ENCODE peak calls at places on chromosome 19, in five cellular contexts. R is spleen, E is endothelial cell, V is neural crest cell, H is H9. D is an unnamed sample.

GRCh38 chr19:52991484-52991883 is 22.2 kb upstream of the ERVV-1 start:
- DNase-seq in R (no peak), E (no peak), V (no peak), H (no peak), D (no peak)

GRCh38 chr19:8592231-8593009 is 15.2 kb upstream of the MYO1F start:
- DNase-seq in R (peak), E (peak), V (peak), H (peak), D (peak)

GRCh38 chr19:33486407-33486806 is 35.2 kb downstream of the PEPD start:
- DNase-seq in R (peak), E (no peak), V (no peak), H (no peak), D (no peak)

GRCh38 chr19:12788682-12789097 is 2.6 kb upstream of the JUNB start:
- DNase-seq in R (peak), E (no peak), V (no peak), H (peak), D (no peak)

GRCh38 chr19:11420894-11421606 is 1.9 kb upstream of the RGL3 start:
- DNase-seq in R (no peak), E (no peak), V (no peak), H (peak), D (no peak)

GRCh38 chr19:3478409-3479176 is 1.7 kb downstream of the SMIM24 start:
- DNase-seq in R (no peak), E (no peak), V (no peak), H (peak), D (no peak)

GRCh38 chr19:1451916-1452801 is 2.2 kb downstream of the APC2 start:
- DNase-seq in R (no peak), E (no peak), V (peak), H (peak), D (no peak)

GRCh38 chr19:35479278-35479677 is 11.0 kb downstream of the KRTDAP start:
- DNase-seq in R (peak), E (no peak), V (no peak), H (no peak), D (no peak)

GRCh38 chr19:412356-413355 is 3.7 kb upstream of the C2CD4C start:
- DNase-seq in R (peak), E (no peak), V (no peak), H (peak), D (peak)

GRCh38 chr19:16509141-16510061 is 13.2 kb downstream of the C19orf44 start:
- DNase-seq in R (no peak), E (no peak), V (no peak), H (no peak), D (no peak)

GRCh38 chr19:39194832-39195542 is 1.8 kb upstream of the NCCRP1 start:
- DNase-seq in R (no peak), E (no peak), V (no peak), H (no peak), D (no peak)

GRCh38 chr19:43132696-43133095 is 50.2 kb upstream of the PSG2 start:
- DNase-seq in R (no peak), E (no peak), V (no peak), H (no peak), D (no peak)

GRCh38 chr19:37511821-37512220 is 5.1 kb downstream of the ZNF793 start:
- DNase-seq in R (no peak), E (no peak), V (no peak), H (no peak), D (no peak)

GRCh38 chr19:53903055-53903680 is 5.9 kb upstream of the CACNG7 start:
- DNase-seq in R (no peak), E (no peak), V (no peak), H (peak), D (no peak)

GRCh38 chr19:7159105-7159933 is 89.8 kb downstream of the ZNF557 start:
- DNase-seq in R (no peak), E (no peak), V (no peak), H (no peak), D (no peak)

GRCh38 chr19:57934820-57935665 is at the start of gene ZNF418:
- DNase-seq in R (peak), E (peak), V (peak), H (peak), D (no peak)

GRCh38 chr19:39212377-39212742 is 8.3 kb upstream of the SYCN start:
- DNase-seq in R (peak), E (peak), V (peak), H (peak), D (no peak)

GRCh38 chr19:13861392-13861713 is 15.6 kb upstream of the NANOS3 start:
- DNase-seq in R (no peak), E (no peak), V (no peak), H (no peak), D (no peak)

GRCh38 chr19:13860679-13861391 is 16.1 kb upstream of the NANOS3 start:
- DNase-seq in R (peak), E (no peak), V (no peak), H (no peak), D (no peak)

GRCh38 chr19:13861714-13862531 is 15.0 kb upstream of the NANOS3 start:
- DNase-seq in R (peak), E (peak), V (peak), H (peak), D (peak)

GRCh38 chr19:13856530-13856929 is 20.4 kb upstream of the NANOS3 start:
- DNase-seq in R (no peak), E (no peak), V (no peak), H (no peak), D (no peak)

GRCh38 chr19:13859361-13859880 is 17.5 kb upstream of the NANOS3 start:
- DNase-seq in R (no peak), E (no peak), V (no peak), H (no peak), D (no peak)
- TF ChIP-seq CTCF in R (no peak), E (no peak), V (no peak), H (no peak), D (no peak)

GRCh38 chr19:46350029-46350757 is 3.3 kb downstream of the PPP5C start:
- DNase-seq in R (no peak), E (no peak), V (no peak), H (no peak), D (no peak)

GRCh38 chr19:46350758-46351159 is 3.9 kb downstream of the PPP5C start:
- DNase-seq in R (peak), E (no peak), V (no peak), H (no peak), D (no peak)

GRCh38 chr19:46347572-46347883 is 641 bp downstream of the PPP5C start:
- DNase-seq in R (no peak), E (no peak), V (no peak), H (no peak), D (no peak)

GRCh38 chr19:46347985-46348384 is 1.1 kb downstream of the PPP5C start:
- DNase-seq in R (no peak), E (no peak), V (no peak), H (no peak), D (no peak)

GRCh38 chr19:46349311-46349993 is 2.6 kb downstream of the PPP5C start:
- DNase-seq in R (no peak), E (no peak), V (no peak), H (no peak), D (no peak)
- TF ChIP-seq CTCF in R (no peak), E (no peak), V (no peak), H (no peak), D (no peak)

GRCh38 chr19:10228393-10228792 is 2.7 kb downstream of the S1PR2 start:
- DNase-seq in R (no peak), E (no peak), V (no peak), H (no peak), D (no peak)

GRCh38 chr19:10226021-10226375 is 5.1 kb downstream of the S1PR2 start:
- DNase-seq in R (no peak), E (no peak), V (no peak), H (no peak), D (no peak)

GRCh38 chr19:10226376-10227214 is 4.5 kb downstream of the S1PR2 start:
- DNase-seq in R (no peak), E (no peak), V (peak), H (no peak), D (peak)

GRCh38 chr19:10228925-10229324 is 2.2 kb downstream of the S1PR2 start:
- DNase-seq in R (no peak), E (peak), V (no peak), H (peak), D (no peak)

GRCh38 chr19:10227215-10227971 is 3.7 kb downstream of the S1PR2 start:
- DNase-seq in R (no peak), E (no peak), V (peak), H (peak), D (no peak)
- TF ChIP-seq CTCF in R (no peak), E (no peak), V (no peak), H (peak), D (peak)

DNA sequence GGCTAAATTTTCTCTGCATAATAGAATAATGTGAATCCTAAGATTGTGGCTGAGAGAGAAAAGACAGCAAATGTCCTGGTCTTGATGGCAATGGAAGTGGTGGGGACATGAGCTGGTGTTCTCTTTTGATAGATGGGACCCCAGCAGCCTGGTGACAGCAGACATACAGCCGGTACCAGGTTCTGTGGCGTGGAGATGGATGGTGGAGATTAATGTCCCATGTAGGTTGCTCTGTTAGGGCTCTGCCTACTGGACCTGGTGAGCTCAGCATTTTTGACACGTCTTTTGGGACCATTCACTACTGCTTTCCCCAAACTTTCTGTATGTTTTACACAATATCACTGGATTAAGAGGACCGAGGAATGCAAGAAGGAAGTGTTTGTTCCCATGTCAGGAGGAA is 8.2 kb upstream of the SIGLEC14 start:
- DNase-seq in R (no peak), E (no peak), V (no peak), H (no peak), D (no peak)
- TF ChIP-seq CTCF in R (no peak), E (no peak), V (no peak), H (peak), D (no peak)

GRCh38 chr19:50981587-50982146 is 2.0 kb downstream of the KLK7 start:
- DNase-seq in R (no peak), E (no peak), V (no peak), H (no peak), D (no peak)

GRCh38 chr19:50978772-50979390 is 4.8 kb downstream of the KLK7 start:
- DNase-seq in R (no peak), E (no peak), V (no peak), H (no peak), D (no peak)

GRCh38 chr19:50982186-50982585 is 1.5 kb downstream of the KLK7 start:
- DNase-seq in R (no peak), E (no peak), V (no peak), H (no peak), D (no peak)

GRCh38 chr19:50979758-50980157 is 4.0 kb downstream of the KLK7 start:
- DNase-seq in R (no peak), E (no peak), V (no peak), H (no peak), D (no peak)

DNA sequence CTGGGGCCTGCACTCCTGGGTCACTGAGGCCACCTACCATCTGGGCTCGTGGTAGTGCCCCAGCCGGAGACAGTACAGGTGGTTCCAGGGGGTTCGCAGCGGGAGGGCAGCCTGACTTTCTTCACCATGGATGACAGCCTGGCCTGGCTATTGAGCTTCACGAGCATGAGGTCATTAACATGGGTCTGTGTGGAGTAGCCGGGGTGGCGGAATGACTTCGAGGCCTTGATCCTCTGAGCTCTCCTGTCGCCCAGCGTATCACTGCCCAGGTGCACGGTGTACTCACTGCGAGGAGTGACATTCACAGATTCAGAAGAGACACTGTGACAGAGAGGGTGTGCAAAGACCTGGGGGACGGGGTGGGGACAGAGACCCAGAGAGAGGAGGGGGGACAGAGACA is 3.5 kb downstream of the KLK7 start:
- DNase-seq in R (no peak), E (no peak), V (no peak), H (no peak), D (no peak)
- TF ChIP-seq CTCF in R (no peak), E (no peak), V (no peak), H (no peak), D (no peak)

DNA sequence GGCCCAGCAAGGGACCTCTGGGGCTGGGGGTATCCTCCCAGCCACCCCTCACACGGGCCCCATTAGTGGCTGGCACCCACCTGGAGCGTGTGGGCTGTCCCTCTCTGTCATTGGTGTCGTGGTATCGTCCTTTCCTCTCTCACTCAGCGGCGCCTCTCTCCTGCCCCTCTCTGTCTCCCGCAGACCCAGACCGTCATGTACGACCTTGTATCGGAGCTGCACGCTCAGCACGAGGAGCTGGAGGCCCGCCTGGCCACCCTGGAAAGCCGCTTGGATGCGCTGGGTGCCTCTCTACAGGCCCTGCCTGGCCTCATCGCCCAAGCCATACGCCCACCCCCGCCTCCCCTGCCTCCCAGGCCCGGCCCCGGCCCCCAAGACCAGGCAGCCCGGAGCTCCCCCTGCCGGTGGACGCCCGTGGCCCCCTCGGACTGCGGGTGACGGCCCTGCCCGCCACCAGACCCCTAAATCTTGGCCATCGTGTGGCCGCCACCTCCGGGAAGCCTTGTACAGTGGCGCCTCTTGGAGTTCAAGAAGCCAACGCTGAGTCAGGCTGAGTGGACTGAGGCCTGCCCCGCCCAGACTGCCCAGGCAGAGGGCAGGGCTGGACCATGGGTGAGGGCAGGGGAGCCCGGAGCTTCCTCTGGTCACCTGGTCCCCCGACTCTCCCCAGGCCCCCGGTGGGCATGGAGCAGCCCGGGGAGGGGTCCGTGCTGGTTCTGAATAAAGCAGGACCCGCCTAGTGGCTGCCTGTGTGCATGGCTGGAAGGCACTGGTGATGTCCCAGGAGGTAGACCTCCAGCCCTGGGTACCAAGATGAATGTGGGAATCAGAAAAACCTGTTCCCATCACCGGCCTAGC is 9.8 kb upstream of the ARRDC2 start:
- DNase-seq in R (peak), E (peak), V (no peak), H (peak), D (no peak)
- TF ChIP-seq CTCF in R (no peak), E (peak), V (peak), H (peak), D (peak)

DNA sequence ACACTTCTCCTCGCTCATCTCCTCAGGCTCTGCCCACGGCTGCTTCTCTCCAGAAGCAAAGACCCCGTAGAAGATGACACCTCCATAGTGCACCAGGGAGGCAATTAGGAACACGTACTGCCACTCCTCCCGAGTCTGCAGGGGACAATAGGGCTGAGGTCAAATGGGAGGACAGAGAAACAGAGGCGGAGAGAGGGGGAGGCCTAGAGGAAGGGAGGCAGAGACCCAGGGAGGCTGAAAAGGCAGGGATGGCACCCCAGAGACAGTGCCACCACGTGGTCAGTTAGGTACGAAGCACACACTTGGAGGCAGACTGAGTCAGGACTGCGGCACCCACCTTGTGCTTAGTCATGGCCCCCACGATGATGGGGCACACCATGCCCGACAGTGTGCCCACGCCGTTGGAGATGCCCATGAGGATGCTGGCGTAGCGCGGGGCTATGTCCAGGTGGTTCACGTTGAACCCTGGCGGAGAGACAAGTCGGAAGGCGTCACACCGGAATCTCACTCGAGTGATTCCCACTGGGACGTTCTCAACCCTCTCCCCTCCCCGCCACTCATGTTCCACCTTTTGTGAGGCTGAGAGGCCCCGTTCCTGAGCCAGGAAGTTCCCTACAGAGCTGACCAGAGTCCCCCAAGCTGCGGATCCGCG is 5.6 kb downstream of the GFY start:
- DNase-seq in R (no peak), E (no peak), V (no peak), H (no peak), D (no peak)
- TF ChIP-seq CTCF in R (peak), E (peak), V (peak), H (peak), D (no peak)

GRCh38 chr19:45092747-45093678 is at the start of gene PPP1R37:
- DNase-seq in R (peak), E (peak), V (peak), H (peak), D (peak)

GRCh38 chr19:45090598-45090997 is 2.4 kb upstream of the PPP1R37 start:
- DNase-seq in R (no peak), E (no peak), V (no peak), H (no peak), D (no peak)

GRCh38 chr19:45087531-45087930 is 5.4 kb upstream of the PPP1R37 start:
- DNase-seq in R (peak), E (no peak), V (no peak), H (no peak), D (no peak)

GRCh38 chr19:45091031-45091918 is 1.7 kb upstream of the PPP1R37 start:
- DNase-seq in R (peak), E (peak), V (peak), H (peak), D (peak)

DNA sequence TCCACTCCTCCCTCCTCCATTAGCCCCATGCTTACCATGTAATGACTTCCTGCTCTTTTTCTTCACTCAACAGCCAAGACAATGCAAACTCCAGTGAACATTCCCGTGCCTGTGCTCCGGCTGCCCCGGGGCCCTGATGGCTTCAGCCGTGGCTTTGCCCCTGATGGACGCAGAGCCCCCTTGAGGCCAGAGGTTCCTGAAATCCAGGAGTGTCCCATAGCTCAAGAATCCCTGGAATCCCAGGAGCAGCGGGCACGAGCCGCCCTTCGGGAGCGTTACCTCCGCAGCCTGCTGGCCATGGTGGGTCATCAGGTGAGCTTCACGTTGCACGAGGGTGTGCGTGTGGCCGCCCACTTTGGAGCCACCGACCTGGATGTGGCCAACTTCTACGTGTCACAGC is 2.9 kb upstream of the PPP1R37 start:
- DNase-seq in R (peak), E (no peak), V (no peak), H (peak), D (no peak)
- TF ChIP-seq CTCF in R (no peak), E (no peak), V (no peak), H (peak), D (no peak)

D was measured in mesothelial cell of epicardium.